ENCODE peak calls at places on chromosomes 16 and 17, in seven cellular contexts. S is sigmoid colon, J is endothelial cell of umbilical vein, I is GM12892, A is HCT116, Q is suprapubic skin, W is Panc1. Z is an unnamed sample.

GRCh38 chr17:30334421-30334820 is 564 bp upstream of the TMIGD1 start:
- DNase-seq in S (no peak), J (no peak), I (no peak), A (no peak), Q (no peak), W (no peak), Z (no peak)

GRCh38 chr17:46817151-46817900 is 1.2 kb downstream of the WNT3 start:
- DNase-seq in S (no peak), J (no peak), I (no peak), A (no peak), Q (no peak), W (no peak), Z (no peak)

GRCh38 chr17:13194887-13195286 is 177.1 kb upstream of the ELAC2 start:
- DNase-seq in S (no peak), J (no peak), I (no peak), A (no peak), Q (no peak), W (no peak), Z (no peak)

GRCh38 chr16:19757762-19758595 is 39.9 kb downstream of the IQCK start:
- DNase-seq in S (no peak), J (no peak), I (no peak), A (no peak), Q (no peak), W (no peak), Z (no peak)

GRCh38 chr17:34382586-34383224 is 19.7 kb upstream of the CCL1 start:
- DNase-seq in S (no peak), J (peak), I (no peak), A (no peak), Q (no peak), W (no peak), Z (no peak)

GRCh38 chr17:14048169-14048568 is 21.1 kb upstream of the COX10 start:
- DNase-seq in S (no peak), J (no peak), I (no peak), A (no peak), Q (no peak), W (no peak), Z (no peak)

GRCh38 chr16:12027091-12027490 is 50.6 kb downstream of the SNX29 start:
- DNase-seq in S (no peak), J (no peak), I (no peak), A (peak), Q (no peak), W (no peak), Z (no peak)

GRCh38 chr17:41024702-41025101 is 2.3 kb downstream of the KRTAP1-5 start:
- DNase-seq in S (no peak), J (no peak), I (no peak), A (no peak), Q (no peak), W (no peak), Z (no peak)

GRCh38 chr16:79247386-79247785 is 353.2 kb downstream of the MAF start:
- DNase-seq in S (no peak), J (no peak), I (no peak), A (no peak), Q (no peak), W (no peak), Z (no peak)

GRCh38 chr16:74485916-74486315 is 64.6 kb upstream of the CLEC18B start:
- DNase-seq in S (no peak), J (no peak), I (no peak), A (peak), Q (no peak), W (no peak), Z (no peak)

GRCh38 chr17:53655591-53655990 is 167.1 kb upstream of the KIF2B start:
- DNase-seq in S (no peak), J (no peak), I (no peak), A (no peak), Q (no peak), W (no peak), Z (no peak)

GRCh38 chr17:75370288-75370687 is 35.2 kb downstream of the GRB2 start:
- DNase-seq in S (peak), J (no peak), I (no peak), A (no peak), Q (no peak), W (no peak), Z (no peak)

GRCh38 chr17:58109197-58109596 is 26.0 kb downstream of the DYNLL2 start:
- DNase-seq in S (no peak), J (no peak), I (no peak), A (no peak), Q (no peak), W (no peak), Z (no peak)

GRCh38 chr17:42603318-42603717 is 5.9 kb downstream of the RETREG3 start:
- DNase-seq in S (no peak), J (no peak), I (no peak), A (no peak), Q (no peak), W (no peak), Z (no peak)

GRCh38 chr16:52863000-52863399 is 189.7 kb downstream of the CHD9NB start:
- DNase-seq in S (no peak), J (no peak), I (no peak), A (no peak), Q (no peak), W (no peak), Z (no peak)

GRCh38 chr16:55640714-55641327 is 15.0 kb upstream of the SLC6A2 start:
- DNase-seq in S (no peak), J (no peak), I (no peak), A (no peak), Q (no peak), W (no peak), Z (no peak)

GRCh38 chr17:81090361-81091133 is 55.6 kb downstream of the BAIAP2 start:
- DNase-seq in S (peak), J (no peak), I (no peak), A (no peak), Q (peak), W (no peak), Z (peak)

GRCh38 chr16:1461146-1461545 is 13.7 kb downstream of the CLCN7 start:
- DNase-seq in S (no peak), J (no peak), I (no peak), A (no peak), Q (no peak), W (no peak), Z (no peak)

GRCh38 chr17:59776577-59776976 is 69.1 kb downstream of the VMP1 start:
- DNase-seq in S (no peak), J (no peak), I (no peak), A (no peak), Q (no peak), W (no peak), Z (no peak)

GRCh38 chr16:65002265-65002664 is 119.6 kb downstream of the CDH11 start:
- DNase-seq in S (no peak), J (peak), I (no peak), A (no peak), Q (no peak), W (no peak), Z (no peak)

GRCh38 chr17:29195465-29196081 is 15.4 kb upstream of the MYO18A start:
- DNase-seq in S (no peak), J (no peak), I (no peak), A (no peak), Q (no peak), W (no peak), Z (peak)

GRCh38 chr16:12158428-12158827 is 181.9 kb downstream of the SNX29 start:
- DNase-seq in S (no peak), J (no peak), I (no peak), A (no peak), Q (no peak), W (no peak), Z (no peak)

GRCh38 chr17:11031787-11032186 is 193.9 kb upstream of the PIRT start:
- DNase-seq in S (no peak), J (no peak), I (no peak), A (no peak), Q (no peak), W (no peak), Z (no peak)

GRCh38 chr16:4855371-4855770 is 8.1 kb downstream of the UBN1 start:
- DNase-seq in S (no peak), J (no peak), I (no peak), A (no peak), Q (no peak), W (no peak), Z (no peak)

GRCh38 chr17:2050871-2051387 is 4.0 kb upstream of the HIC1 start:
- DNase-seq in S (peak), J (no peak), I (no peak), A (no peak), Q (no peak), W (no peak), Z (no peak)

GRCh38 chr16:52283018-52283417 is 263.9 kb downstream of the TOX3 start:
- DNase-seq in S (no peak), J (no peak), I (no peak), A (no peak), Q (no peak), W (no peak), Z (no peak)

GRCh38 chr16:27745348-27745747 is 195.4 kb downstream of the KATNIP start:
- DNase-seq in S (no peak), J (no peak), I (no peak), A (no peak), Q (no peak), W (no peak), Z (no peak)

GRCh38 chr17:47289302-47289701 is 34.5 kb upstream of the EFCAB13 start:
- DNase-seq in S (no peak), J (no peak), I (no peak), A (no peak), Q (no peak), W (no peak), Z (no peak)

GRCh38 chr16:84059946-84060901 is 17.6 kb upstream of the SLC38A8 start:
- DNase-seq in S (peak), J (no peak), I (no peak), A (no peak), Q (no peak), W (no peak), Z (no peak)

GRCh38 chr16:54077412-54077821 is 209.2 kb downstream of the IRX3 start:
- DNase-seq in S (no peak), J (peak), I (no peak), A (no peak), Q (no peak), W (peak), Z (no peak)

GRCh38 chr17:82029391-82029790 is 2.1 kb upstream of the RAC3 start:
- DNase-seq in S (no peak), J (no peak), I (no peak), A (no peak), Q (no peak), W (no peak), Z (no peak)

GRCh38 chr16:31458073-31458834 is 1.0 kb upstream of the ARMC5 start:
- DNase-seq in S (peak), J (peak), I (no peak), A (no peak), Q (no peak), W (no peak), Z (peak)

GRCh38 chr17:63033142-63033541 is 67.1 kb downstream of the TANC2 start:
- DNase-seq in S (no peak), J (no peak), I (no peak), A (no peak), Q (no peak), W (no peak), Z (no peak)

GRCh38 chr17:75872434-75873351 is 5.7 kb downstream of the TRIM47 start:
- DNase-seq in S (peak), J (peak), I (no peak), A (no peak), Q (peak), W (no peak), Z (no peak)

GRCh38 chr17:9833922-9834321 is 8.2 kb downstream of the GLP2R start:
- DNase-seq in S (no peak), J (no peak), I (no peak), A (no peak), Q (no peak), W (no peak), Z (no peak)

GRCh38 chr17:45374501-45374900 is 57.7 kb upstream of the MAP3K14 start:
- DNase-seq in S (no peak), J (no peak), I (no peak), A (no peak), Q (no peak), W (no peak), Z (no peak)

GRCh38 chr17:45372325-45372869 is 55.6 kb upstream of the MAP3K14 start:
- DNase-seq in S (peak), J (no peak), I (no peak), A (no peak), Q (peak), W (no peak), Z (no peak)

GRCh38 chr17:45368661-45369060 is 51.8 kb upstream of the MAP3K14 start:
- DNase-seq in S (no peak), J (no peak), I (no peak), A (no peak), Q (no peak), W (no peak), Z (no peak)

GRCh38 chr17:45370949-45371413 is 54.2 kb upstream of the MAP3K14 start:
- DNase-seq in S (peak), J (no peak), I (no peak), A (peak), Q (peak), W (no peak), Z (no peak)

GRCh38 chr17:45371414-45372324 is 54.8 kb upstream of the MAP3K14 start:
- DNase-seq in S (peak), J (peak), I (no peak), A (peak), Q (peak), W (peak), Z (no peak)
- TF ChIP-seq POLR2AphosphoS5 in S (no peak), J (peak), I (no peak), A (peak), Q (peak), W (peak), Z (no peak)

GRCh38 chr17:39002991-39003715 is 36.0 kb upstream of the FBXO47 start:
- DNase-seq in S (peak), J (peak), I (no peak), A (no peak), Q (peak), W (no peak), Z (no peak)
- TF ChIP-seq POLR2AphosphoS5 in S (peak), J (no peak), I (no peak), A (no peak), Q (no peak), W (no peak), Z (no peak)

GRCh38 chr17:17841620-17842025 is 4.8 kb upstream of the SREBF1 start:
- DNase-seq in S (no peak), J (no peak), I (no peak), A (no peak), Q (no peak), W (no peak), Z (no peak)
- TF ChIP-seq POLR2AphosphoS5 in S (no peak), J (no peak), I (no peak), A (no peak), Q (no peak), W (no peak), Z (no peak)

GRCh38 chr16:16073884-16074781 is 124.7 kb downstream of the ABCC1 start:
- DNase-seq in S (no peak), J (no peak), I (no peak), A (no peak), Q (no peak), W (no peak), Z (peak)

GRCh38 chr16:16067127-16067526 is 117.7 kb downstream of the ABCC1 start:
- DNase-seq in S (peak), J (no peak), I (no peak), A (no peak), Q (no peak), W (no peak), Z (no peak)

GRCh38 chr16:16075463-16076399 is 126.3 kb downstream of the ABCC1 start:
- DNase-seq in S (peak), J (no peak), I (no peak), A (no peak), Q (peak), W (no peak), Z (peak)

GRCh38 chr16:16076400-16076901 is 127.0 kb downstream of the ABCC1 start:
- DNase-seq in S (no peak), J (no peak), I (no peak), A (no peak), Q (no peak), W (no peak), Z (peak)

GRCh38 chr16:16071631-16072244 is 122.3 kb downstream of the ABCC1 start:
- DNase-seq in S (no peak), J (no peak), I (no peak), A (no peak), Q (no peak), W (no peak), Z (no peak)
- TF ChIP-seq POLR2AphosphoS5 in S (no peak), J (no peak), I (no peak), A (no peak), Q (no peak), W (no peak), Z (no peak)

DNA sequence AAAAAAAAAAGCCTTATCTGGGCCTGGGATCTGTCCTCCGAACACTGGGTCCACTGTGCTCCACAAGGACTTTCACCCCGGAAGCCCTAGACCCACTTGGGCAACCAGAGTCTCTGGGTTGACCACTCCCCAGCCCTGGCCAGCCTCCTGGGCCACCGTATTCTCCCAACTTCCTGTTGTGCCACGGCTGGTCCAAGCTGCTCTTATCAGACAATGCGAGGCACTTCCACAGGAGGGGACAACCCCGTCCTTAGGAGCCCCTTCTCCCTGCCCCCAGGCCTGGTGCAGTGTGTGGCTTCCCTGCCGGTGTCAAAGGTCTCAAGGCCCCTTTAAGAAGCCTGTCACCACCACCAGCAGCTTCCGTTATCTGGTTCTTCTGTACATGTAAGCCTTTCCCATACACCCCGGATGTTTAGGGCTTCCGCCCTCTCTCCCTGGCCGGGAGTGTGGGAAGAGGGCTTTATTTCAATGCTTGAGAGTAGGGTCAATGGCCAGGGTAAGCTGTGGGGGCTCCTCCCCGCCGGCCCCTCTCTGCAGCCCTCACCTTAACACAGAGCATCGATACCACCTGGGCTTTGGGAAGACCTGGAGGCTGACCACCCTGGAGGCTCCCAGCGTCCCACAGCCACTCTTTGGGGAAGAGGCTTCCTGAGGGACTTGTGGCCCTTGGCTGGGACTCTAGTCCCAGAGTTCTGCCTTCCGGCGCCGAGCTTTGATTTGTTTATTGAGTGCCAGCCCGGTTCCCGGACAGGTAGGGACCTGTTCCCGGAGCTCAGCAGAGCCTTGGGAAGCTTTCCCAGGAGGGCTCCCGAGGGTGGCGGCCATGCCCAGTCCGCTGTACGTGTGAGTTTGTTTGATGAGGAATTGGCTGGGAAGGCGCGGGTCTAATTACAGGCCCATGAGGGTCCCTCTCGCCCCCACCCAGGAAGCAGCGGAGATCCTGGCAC is 313.1 kb downstream of the SEC14L1 start:
- DNase-seq in S (no peak), J (no peak), I (no peak), A (no peak), Q (no peak), W (no peak), Z (peak)
- TF ChIP-seq POLR2AphosphoS5 in S (no peak), J (no peak), I (peak), A (no peak), Q (no peak), W (no peak), Z (no peak)

DNA sequence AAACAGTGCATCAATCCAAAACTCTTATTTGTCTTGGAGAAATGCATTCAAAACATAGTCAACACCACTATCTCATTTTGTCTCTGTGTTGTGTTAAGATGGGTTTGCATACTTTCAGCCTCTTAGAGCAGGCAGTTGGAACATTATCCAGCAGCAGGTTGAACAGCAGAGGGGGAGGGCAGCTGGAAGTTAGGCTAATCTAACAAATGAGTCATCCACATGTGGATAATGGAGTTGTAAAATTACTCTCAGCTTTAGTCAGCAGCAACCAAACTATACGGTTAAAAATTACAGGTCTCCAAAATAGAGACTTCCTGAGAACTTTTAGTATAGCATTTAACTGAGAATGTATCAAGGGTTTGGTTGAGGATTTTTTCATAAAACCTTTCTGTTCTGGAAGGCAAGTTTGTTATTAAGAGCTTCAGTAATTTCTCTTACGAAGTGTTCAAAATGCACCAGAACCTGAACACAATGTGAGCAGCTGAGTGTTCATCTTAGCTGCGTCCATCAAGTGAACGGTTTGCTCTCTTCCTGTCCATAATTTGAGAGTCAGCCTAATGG is 46.3 kb downstream of the PRKCA start:
- DNase-seq in S (peak), J (peak), I (no peak), A (peak), Q (no peak), W (peak), Z (no peak)
- TF ChIP-seq POLR2AphosphoS5 in S (no peak), J (peak), I (no peak), A (no peak), Q (no peak), W (no peak), Z (no peak)

GRCh38 chr17:7336240-7337175 is at the start of gene ACAP1:
- DNase-seq in S (no peak), J (no peak), I (peak), A (no peak), Q (peak), W (no peak), Z (peak)
- TF ChIP-seq POLR2AphosphoS5 in S (no peak), J (no peak), I (peak), A (no peak), Q (no peak), W (no peak), Z (no peak)

GRCh38 chr16:48287239-48287638 is 39.9 kb upstream of the ABCC11 start:
- DNase-seq in S (no peak), J (no peak), I (no peak), A (no peak), Q (no peak), W (no peak), Z (no peak)

GRCh38 chr16:48282636-48283263 is 35.4 kb upstream of the ABCC11 start:
- DNase-seq in S (no peak), J (no peak), I (no peak), A (no peak), Q (no peak), W (no peak), Z (no peak)

GRCh38 chr16:48279199-48279598 is 31.9 kb upstream of the ABCC11 start:
- DNase-seq in S (no peak), J (peak), I (no peak), A (no peak), Q (no peak), W (no peak), Z (no peak)

GRCh38 chr16:48284772-48285409 is 37.6 kb upstream of the ABCC11 start:
- DNase-seq in S (no peak), J (no peak), I (no peak), A (no peak), Q (no peak), W (no peak), Z (no peak)
- TF ChIP-seq POLR2AphosphoS5 in S (no peak), J (no peak), I (no peak), A (no peak), Q (no peak), W (no peak), Z (no peak)

Z was measured in HL-60.